ENCODE peak calls at places on chromosome 5, in eight cellular contexts. One of them, this sample, is unnamed.

GRCh38 chr5:89900346-89900745 is 509.2 kb downstream of the CETN3 start:
- DNase-seq in endothelial cell: no peak
- DNase-seq in germinal center: no peak
- DNase-seq in T-cell: no peak
- DNase-seq in HuH-7.5: no peak
- DNase-seq in ELF-1: no peak
- DNase-seq in RWPE1: no peak
- DNase-seq in activated T-cell treated with anti-CD3 and anti-CD28 coated beads for 24 hours: no peak
- DNase-seq in this sample: no peak

GRCh38 chr5:157855404-157855994 is 3.4 kb downstream of the CLINT1 start:
- DNase-seq in endothelial cell: peak; percentile 56
- DNase-seq in ELF-1: peak; percentile 85
- DNase-seq in activated T-cell treated with anti-CD3 and anti-CD28 coated beads for 24 hours: no peak
- DNase-seq in T-cell: no peak
- DNase-seq in germinal center: no peak
- DNase-seq in RWPE1: peak; percentile 62
- DNase-seq in HuH-7.5: no peak
- DNase-seq in this sample: peak; percentile 64

GRCh38 chr5:69268899-69269298 is 34.2 kb downstream of the CDK7 start:
- DNase-seq in RWPE1: no peak
- DNase-seq in endothelial cell: no peak
- DNase-seq in ELF-1: no peak
- DNase-seq in HuH-7.5: no peak
- DNase-seq in germinal center: no peak
- DNase-seq in activated T-cell treated with anti-CD3 and anti-CD28 coated beads for 24 hours: no peak
- DNase-seq in T-cell: no peak
- DNase-seq in this sample: no peak

GRCh38 chr5:135669416-135669815 is 90.6 kb upstream of the CXCL14 start:
- DNase-seq in activated T-cell treated with anti-CD3 and anti-CD28 coated beads for 24 hours: no peak
- DNase-seq in ELF-1: no peak
- DNase-seq in T-cell: no peak
- DNase-seq in RWPE1: no peak
- DNase-seq in endothelial cell: no peak
- DNase-seq in HuH-7.5: no peak
- DNase-seq in germinal center: no peak
- DNase-seq in this sample: no peak

GRCh38 chr5:909086-909485 is 16.4 kb downstream of the TRIP13 start:
- DNase-seq in HuH-7.5: no peak
- DNase-seq in germinal center: no peak
- DNase-seq in endothelial cell: no peak
- DNase-seq in RWPE1: no peak
- DNase-seq in activated T-cell treated with anti-CD3 and anti-CD28 coated beads for 24 hours: no peak
- DNase-seq in T-cell: no peak
- DNase-seq in ELF-1: no peak
- DNase-seq in this sample: no peak

GRCh38 chr5:124847907-124848306 is 101.5 kb upstream of the ZNF608 start:
- DNase-seq in HuH-7.5: no peak
- DNase-seq in activated T-cell treated with anti-CD3 and anti-CD28 coated beads for 24 hours: no peak
- DNase-seq in germinal center: no peak
- DNase-seq in endothelial cell: no peak
- DNase-seq in T-cell: no peak
- DNase-seq in RWPE1: no peak
- DNase-seq in ELF-1: no peak
- DNase-seq in this sample: no peak

GRCh38 chr5:31995011-31995410 is 179.1 kb downstream of the GOLPH3 start:
- DNase-seq in ELF-1: no peak
- DNase-seq in HuH-7.5: no peak
- DNase-seq in germinal center: peak; percentile 39
- DNase-seq in endothelial cell: no peak
- DNase-seq in RWPE1: no peak
- DNase-seq in activated T-cell treated with anti-CD3 and anti-CD28 coated beads for 24 hours: no peak
- DNase-seq in T-cell: no peak
- DNase-seq in this sample: no peak

GRCh38 chr5:54540286-54540685 is 22.7 kb downstream of the SNX18 start:
- DNase-seq in RWPE1: no peak
- DNase-seq in endothelial cell: no peak
- DNase-seq in activated T-cell treated with anti-CD3 and anti-CD28 coated beads for 24 hours: no peak
- DNase-seq in germinal center: no peak
- DNase-seq in T-cell: no peak
- DNase-seq in ELF-1: no peak
- DNase-seq in HuH-7.5: no peak
- DNase-seq in this sample: no peak

GRCh38 chr5:73519531-73520283 is 21.5 kb downstream of the BTF3 start:
- DNase-seq in HuH-7.5: peak; percentile 65
- DNase-seq in germinal center: peak; percentile 85
- DNase-seq in activated T-cell treated with anti-CD3 and anti-CD28 coated beads for 24 hours: peak; percentile 64
- DNase-seq in RWPE1: peak; percentile 93
- DNase-seq in T-cell: peak; percentile 39
- DNase-seq in endothelial cell: peak; percentile 75
- DNase-seq in ELF-1: peak; percentile 90
- DNase-seq in this sample: peak; percentile 44

GRCh38 chr5:156420665-156421064 is 93.7 kb downstream of the SGCD start:
- DNase-seq in HuH-7.5: no peak
- DNase-seq in germinal center: no peak
- DNase-seq in activated T-cell treated with anti-CD3 and anti-CD28 coated beads for 24 hours: no peak
- DNase-seq in ELF-1: no peak
- DNase-seq in endothelial cell: no peak
- DNase-seq in T-cell: no peak
- DNase-seq in RWPE1: no peak
- DNase-seq in this sample: no peak

GRCh38 chr5:18744441-18744840 is 1110.2 kb downstream of the TAF11L14 start:
- DNase-seq in RWPE1: no peak
- DNase-seq in HuH-7.5: no peak
- DNase-seq in endothelial cell: no peak
- DNase-seq in activated T-cell treated with anti-CD3 and anti-CD28 coated beads for 24 hours: no peak
- DNase-seq in T-cell: no peak
- DNase-seq in ELF-1: no peak
- DNase-seq in germinal center: no peak
- DNase-seq in this sample: no peak

GRCh38 chr5:157352756-157353340 is 86.9 kb downstream of the CYFIP2 start:
- DNase-seq in endothelial cell: no peak
- DNase-seq in RWPE1: no peak
- DNase-seq in ELF-1: no peak
- DNase-seq in activated T-cell treated with anti-CD3 and anti-CD28 coated beads for 24 hours: peak; percentile 33
- DNase-seq in germinal center: no peak
- DNase-seq in HuH-7.5: no peak
- DNase-seq in T-cell: no peak
- DNase-seq in this sample: no peak

GRCh38 chr5:180353226-180353962 is at the start of gene GFPT2:
- DNase-seq in T-cell: peak; percentile 49
- DNase-seq in endothelial cell: peak; percentile 82
- DNase-seq in ELF-1: peak; percentile 87
- DNase-seq in germinal center: peak; percentile 95
- DNase-seq in HuH-7.5: peak; percentile 87
- DNase-seq in RWPE1: peak; percentile 97
- DNase-seq in activated T-cell treated with anti-CD3 and anti-CD28 coated beads for 24 hours: peak; percentile 66
- DNase-seq in this sample: peak; percentile 90

GRCh38 chr5:132501961-132502931 is 11.7 kb upstream of the IRF1 start:
- DNase-seq in ELF-1: no peak
- DNase-seq in germinal center: no peak
- DNase-seq in RWPE1: no peak
- DNase-seq in activated T-cell treated with anti-CD3 and anti-CD28 coated beads for 24 hours: no peak
- DNase-seq in endothelial cell: no peak
- DNase-seq in HuH-7.5: no peak
- DNase-seq in T-cell: no peak
- DNase-seq in this sample: no peak

GRCh38 chr5:54495027-54495426 is 22.5 kb upstream of the SNX18 start:
- DNase-seq in activated T-cell treated with anti-CD3 and anti-CD28 coated beads for 24 hours: no peak
- DNase-seq in RWPE1: no peak
- DNase-seq in germinal center: no peak
- DNase-seq in endothelial cell: no peak
- DNase-seq in HuH-7.5: no peak
- DNase-seq in ELF-1: no peak
- DNase-seq in T-cell: no peak
- DNase-seq in this sample: no peak

GRCh38 chr5:18465833-18466681 is 831.8 kb downstream of the TAF11L14 start:
- DNase-seq in RWPE1: peak; percentile 36
- DNase-seq in HuH-7.5: peak; percentile 14
- DNase-seq in T-cell: no peak
- DNase-seq in germinal center: peak; percentile 5
- DNase-seq in activated T-cell treated with anti-CD3 and anti-CD28 coated beads for 24 hours: peak; percentile 18
- DNase-seq in endothelial cell: peak; percentile 83
- DNase-seq in ELF-1: peak; percentile 84
- DNase-seq in this sample: no peak

GRCh38 chr5:143837306-143837848 is 25.4 kb downstream of the HMHB1 start:
- DNase-seq in HuH-7.5: no peak
- DNase-seq in germinal center: no peak
- DNase-seq in ELF-1: no peak
- DNase-seq in T-cell: no peak
- DNase-seq in endothelial cell: no peak
- DNase-seq in RWPE1: no peak
- DNase-seq in activated T-cell treated with anti-CD3 and anti-CD28 coated beads for 24 hours: no peak
- DNase-seq in this sample: no peak

GRCh38 chr5:958701-959571 is 49.7 kb upstream of the NKD2 start:
- DNase-seq in endothelial cell: no peak
- DNase-seq in RWPE1: peak; percentile 67
- DNase-seq in HuH-7.5: no peak
- DNase-seq in T-cell: no peak
- DNase-seq in ELF-1: no peak
- DNase-seq in germinal center: no peak
- DNase-seq in activated T-cell treated with anti-CD3 and anti-CD28 coated beads for 24 hours: no peak
- DNase-seq in this sample: peak; percentile 66